ENCODE peak calls at places on chromosome 19, in ten cellular contexts. C, D, H, B, X, W, Z, V, K and U are unnamed samples.

GRCh38 chr19:18364826-18365528 is 21.0 kb upstream of the GDF15 start:
- DNase-seq in C (peak), D (no peak), H (peak), B (no peak), X (no peak), W (peak), Z (peak), V (no peak), K (peak), U (no peak)

GRCh38 chr19:11752244-11752736 is 13.5 kb upstream of the ZNF823 start:
- DNase-seq in C (no peak), D (no peak), H (no peak), B (no peak), X (no peak), W (no peak), Z (no peak), V (no peak), K (no peak), U (no peak)

GRCh38 chr19:2747349-2747748 is 7.5 kb upstream of the SLC39A3 start:
- DNase-seq in C (no peak), D (no peak), H (no peak), B (no peak), X (no peak), W (no peak), Z (no peak), V (no peak), K (no peak), U (no peak)

GRCh38 chr19:13334801-13335481 is 171.3 kb downstream of the CACNA1A start:
- DNase-seq in C (no peak), D (no peak), H (no peak), B (no peak), X (no peak), W (no peak), Z (no peak), V (no peak), K (no peak), U (no peak)

GRCh38 chr19:48606463-48607358 is at the start of gene SPACA4:
- DNase-seq in C (no peak), D (no peak), H (no peak), B (no peak), X (no peak), W (no peak), Z (no peak), V (no peak), K (no peak), U (no peak)

GRCh38 chr19:29337029-29337428 is 124.1 kb upstream of the UQCRFS1 start:
- DNase-seq in C (no peak), D (no peak), H (no peak), B (no peak), X (no peak), W (no peak), Z (no peak), V (no peak), K (no peak), U (no peak)

GRCh38 chr19:58154287-58154678 is 3.7 kb upstream of the ZNF329 start:
- DNase-seq in C (no peak), D (no peak), H (no peak), B (peak), X (peak), W (no peak), Z (peak), V (no peak), K (peak), U (peak)

GRCh38 chr19:17331254-17331558 is 3.4 kb downstream of the ANO8 start:
- DNase-seq in C (no peak), D (no peak), H (no peak), B (no peak), X (no peak), W (no peak), Z (no peak), V (no peak), K (no peak), U (no peak)

GRCh38 chr19:49382639-49383038 is 5.4 kb upstream of the KASH5 start:
- DNase-seq in C (no peak), D (no peak), H (no peak), B (no peak), X (no peak), W (no peak), Z (no peak), V (no peak), K (no peak), U (no peak)

GRCh38 chr19:12815088-12815487 is 8.7 kb downstream of the RNASEH2A start:
- DNase-seq in C (no peak), D (no peak), H (no peak), B (no peak), X (no peak), W (no peak), Z (no peak), V (no peak), K (no peak), U (no peak)